ENCODE peak calls at places on chromosomes 6 and 20, in four cellular contexts. One of them, this sample, is unnamed.

GRCh38 chr20:52004720-52005119 is 186.9 kb downstream of the ZFP64 start:
- DNase-seq in progenitor cell of endocrine pancreas: no peak
- DNase-seq in dorsolateral prefrontal cortex: no peak
- DNase-seq in T-helper 9 cell: no peak
- DNase-seq in this sample: no peak

GRCh38 chr20:63158352-63158751 is 57.6 kb downstream of the YTHDF1 start:
- DNase-seq in T-helper 9 cell: no peak
- DNase-seq in progenitor cell of endocrine pancreas: no peak
- DNase-seq in dorsolateral prefrontal cortex: no peak
- DNase-seq in this sample: no peak

GRCh38 chr6:33828452-33828763 is 24.6 kb upstream of the MLN start:
- DNase-seq in progenitor cell of endocrine pancreas: no peak
- DNase-seq in dorsolateral prefrontal cortex: no peak
- DNase-seq in T-helper 9 cell: no peak
- DNase-seq in this sample: no peak

GRCh38 chr20:34302312-34302722 is 838 bp downstream of the AHCY start:
- DNase-seq in T-helper 9 cell: no peak
- DNase-seq in dorsolateral prefrontal cortex: no peak
- DNase-seq in progenitor cell of endocrine pancreas: no peak
- DNase-seq in this sample: peak

GRCh38 chr6:56864171-56864616 is 90.7 kb upstream of the BEND6 start:
- DNase-seq in progenitor cell of endocrine pancreas: no peak
- DNase-seq in dorsolateral prefrontal cortex: no peak
- DNase-seq in T-helper 9 cell: no peak
- DNase-seq in this sample: peak

GRCh38 chr20:24498641-24499040 is 29.2 kb downstream of the SYNDIG1 start:
- DNase-seq in progenitor cell of endocrine pancreas: no peak
- DNase-seq in dorsolateral prefrontal cortex: peak
- DNase-seq in T-helper 9 cell: no peak
- DNase-seq in this sample: no peak

GRCh38 chr20:19932170-19932667 is 84.9 kb upstream of the NAA20 start:
- DNase-seq in dorsolateral prefrontal cortex: no peak
- DNase-seq in progenitor cell of endocrine pancreas: no peak
- DNase-seq in T-helper 9 cell: no peak
- DNase-seq in this sample: no peak

GRCh38 chr6:22737331-22737730 is 168.0 kb downstream of the HDGFL1 start:
- DNase-seq in T-helper 9 cell: no peak
- DNase-seq in dorsolateral prefrontal cortex: peak
- DNase-seq in progenitor cell of endocrine pancreas: peak
- DNase-seq in this sample: peak

GRCh38 chr20:46214831-46215488 is 93.3 kb downstream of the CDH22 start:
- DNase-seq in dorsolateral prefrontal cortex: no peak
- DNase-seq in T-helper 9 cell: no peak
- DNase-seq in progenitor cell of endocrine pancreas: no peak
- DNase-seq in this sample: no peak

GRCh38 chr20:45940053-45940452 is 5.6 kb downstream of the PCIF1 start:
- DNase-seq in T-helper 9 cell: no peak
- DNase-seq in progenitor cell of endocrine pancreas: no peak
- DNase-seq in dorsolateral prefrontal cortex: no peak
- DNase-seq in this sample: no peak

GRCh38 chr6:110105296-110105695 is 74.2 kb downstream of the WASF1 start:
- DNase-seq in progenitor cell of endocrine pancreas: no peak
- DNase-seq in T-helper 9 cell: no peak
- DNase-seq in dorsolateral prefrontal cortex: no peak
- DNase-seq in this sample: no peak

GRCh38 chr6:104064876-104065275 is 794.8 kb downstream of the HACE1 start:
- DNase-seq in dorsolateral prefrontal cortex: peak
- DNase-seq in T-helper 9 cell: no peak
- DNase-seq in progenitor cell of endocrine pancreas: no peak
- DNase-seq in this sample: no peak